ENCODE peak calls at places on chromosome 16, in nine cellular contexts. Z is epithelial cell of esophagus; N is GM12865; T is ascending aorta; B is retinal pigment epithelial cell; D is CD8-positive, alpha-beta T cell; K is left lung; H is A549; M is AG10803. R is an unnamed sample.

GRCh38 chr16:69522732-69523404 is 42.9 kb upstream of the NFAT5 start:
- DNase-seq in Z (no peak), N (peak), T (no peak), B (no peak), D (no peak), K (no peak), H (peak), M (no peak), R (no peak)

GRCh38 chr16:67428146-67428731 is 2.7 kb upstream of the HSD11B2 start:
- DNase-seq in Z (peak), N (peak), T (no peak), B (peak), D (peak), K (peak), H (peak), M (peak), R (peak)

GRCh38 chr16:83738926-83739503 is 68.8 kb upstream of the HSBP1 start:
- DNase-seq in Z (no peak), N (no peak), T (no peak), B (no peak), D (no peak), K (no peak), H (no peak), M (no peak), R (peak)

GRCh38 chr16:396605-397004 is 394 bp upstream of the NME4 start:
- DNase-seq in Z (peak), N (peak), T (no peak), B (no peak), D (no peak), K (no peak), H (peak), M (no peak), R (peak)

GRCh38 chr16:69072640-69072974 is 32.8 kb upstream of the HAS3 start:
- DNase-seq in Z (no peak), N (no peak), T (no peak), B (no peak), D (no peak), K (no peak), H (no peak), M (no peak), R (no peak)

GRCh38 chr16:56950881-56951771 is 10.6 kb upstream of the CETP start:
- DNase-seq in Z (peak), N (peak), T (no peak), B (no peak), D (peak), K (no peak), H (peak), M (peak), R (peak)

GRCh38 chr16:17829826-17830225 is 359.1 kb upstream of the XYLT1 start:
- DNase-seq in Z (no peak), N (no peak), T (no peak), B (no peak), D (no peak), K (no peak), H (no peak), M (peak), R (no peak)

GRCh38 chr16:17603614-17604013 is 132.9 kb upstream of the XYLT1 start:
- DNase-seq in Z (no peak), N (no peak), T (no peak), B (no peak), D (no peak), K (no peak), H (no peak), M (no peak), R (no peak)

GRCh38 chr16:30715777-30716445 is 16.9 kb downstream of the SRCAP start:
- DNase-seq in Z (peak), N (peak), T (no peak), B (no peak), D (peak), K (no peak), H (no peak), M (peak), R (no peak)

GRCh38 chr16:65070831-65071230 is 51.0 kb downstream of the CDH11 start:
- DNase-seq in Z (peak), N (no peak), T (peak), B (peak), D (no peak), K (no peak), H (peak), M (peak), R (peak)

GRCh38 chr16:35862242-35862641 is 2402.8 kb downstream of the TP53TG3F start:
- DNase-seq in Z (no peak), N (no peak), T (no peak), B (no peak), D (no peak), K (no peak), H (no peak), M (no peak), R (no peak)

GRCh38 chr16:50178397-50179018 is 25.4 kb downstream of the TENT4B start:
- DNase-seq in Z (peak), N (no peak), T (no peak), B (no peak), D (no peak), K (no peak), H (no peak), M (peak), R (no peak)

GRCh38 chr16:83366228-83366627 is 441.6 kb upstream of the HSBP1 start:
- DNase-seq in Z (no peak), N (no peak), T (no peak), B (no peak), D (no peak), K (no peak), H (no peak), M (no peak), R (no peak)

GRCh38 chr16:55010492-55011260 is 80.0 kb downstream of the IRX5 start:
- DNase-seq in Z (no peak), N (no peak), T (no peak), B (no peak), D (no peak), K (no peak), H (no peak), M (peak), R (no peak)

GRCh38 chr16:11181889-11182279 is 74.1 kb downstream of the SOCS1 start:
- DNase-seq in Z (no peak), N (peak), T (no peak), B (no peak), D (no peak), K (no peak), H (no peak), M (peak), R (no peak)

GRCh38 chr16:46986896-46987295 is 13.4 kb upstream of the DNAJA2 start:
- DNase-seq in Z (no peak), N (no peak), T (no peak), B (no peak), D (no peak), K (no peak), H (no peak), M (no peak), R (peak)

GRCh38 chr16:27427538-27427937 is 25.6 kb downstream of the IL21R start:
- DNase-seq in Z (no peak), N (peak), T (no peak), B (no peak), D (no peak), K (no peak), H (no peak), M (no peak), R (no peak)

GRCh38 chr16:81885976-81886586 is 107.0 kb downstream of the PLCG2 start:
- DNase-seq in Z (peak), N (peak), T (no peak), B (no peak), D (peak), K (no peak), H (peak), M (peak), R (peak)

GRCh38 chr16:60074378-60074777 is 1340.3 kb upstream of the GOT2 start:
- DNase-seq in Z (no peak), N (no peak), T (no peak), B (no peak), D (no peak), K (no peak), H (no peak), M (no peak), R (no peak)

GRCh38 chr16:30929167-30929566 is 5.8 kb downstream of the FBXL19 start:
- DNase-seq in Z (no peak), N (no peak), T (no peak), B (no peak), D (no peak), K (no peak), H (no peak), M (no peak), R (no peak)

GRCh38 chr16:4416200-4417032 is at the start of gene CORO7:
- DNase-seq in Z (peak), N (peak), T (peak), B (no peak), D (peak), K (peak), H (peak), M (peak), R (peak)
- TF ChIP-seq CTCF in Z (no peak), N (no peak), T (no peak), B (no peak), D (no peak), K (peak), H (no peak), M (no peak), R (no peak)

DNA sequence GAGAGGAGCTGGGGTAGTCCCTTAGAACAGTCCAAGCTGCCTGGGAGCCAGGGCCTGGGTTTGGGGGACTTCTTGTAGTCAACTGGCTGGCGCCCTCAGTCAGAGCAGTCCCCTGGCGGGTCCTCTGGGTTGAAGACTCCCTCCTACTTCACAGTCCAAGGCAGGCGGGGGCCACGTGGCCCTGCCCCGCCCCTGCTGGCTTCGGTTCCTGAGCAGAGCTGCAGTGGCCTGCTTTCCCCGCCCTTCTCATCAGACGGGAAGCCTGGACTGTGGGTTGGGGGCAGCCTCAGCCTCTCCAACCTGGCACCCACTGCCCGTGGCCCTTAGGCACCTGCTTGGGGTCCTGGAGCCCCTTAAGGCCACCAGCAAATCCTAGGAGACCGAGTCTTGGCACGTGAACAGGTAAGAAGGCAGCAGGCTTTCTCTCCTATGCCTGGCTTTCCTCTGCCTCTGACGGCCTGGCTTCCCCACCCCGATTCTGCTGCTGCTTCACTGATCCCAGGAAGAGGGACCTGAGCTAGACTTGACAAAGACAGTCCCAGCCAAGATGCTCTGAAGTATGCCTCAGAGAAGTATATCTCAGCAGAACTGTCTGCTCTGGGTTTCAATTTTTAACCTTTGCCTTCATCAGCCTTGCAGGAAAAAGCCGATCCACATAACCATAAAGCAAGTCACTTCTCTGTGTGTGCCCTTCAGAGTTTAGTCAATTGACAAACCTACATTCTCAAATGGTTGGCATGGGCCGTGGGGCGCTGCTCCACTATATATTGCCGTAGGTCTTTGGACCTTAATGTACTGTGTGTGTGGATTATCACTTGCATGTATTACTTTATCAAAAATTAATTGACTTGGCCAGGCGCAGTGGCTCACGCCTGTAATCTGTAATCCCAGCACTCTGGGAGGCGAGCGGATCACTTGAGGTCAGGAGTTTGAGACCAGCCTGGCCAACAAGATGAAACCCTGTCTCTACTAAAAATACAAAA is 56.3 kb downstream of the SF3B3 start:
- DNase-seq in Z (no peak), N (no peak), T (no peak), B (no peak), D (no peak), K (no peak), H (no peak), M (no peak), R (no peak)
- H3K4me3 ChIP-seq in Z (no peak), N (no peak), T (no peak), B (no peak), D (no peak), K (no peak), H (no peak), M (no peak), R (no peak)

GRCh38 chr16:72008424-72009216 is at the start of gene DHODH:
- DNase-seq in Z (peak), N (peak), T (peak), B (peak), D (peak), K (peak), H (peak), M (peak), R (peak)
- TF ChIP-seq CTCF in Z (no peak), N (no peak), T (peak), B (no peak), D (no peak), K (peak), H (no peak), M (no peak), R (no peak)

DNA sequence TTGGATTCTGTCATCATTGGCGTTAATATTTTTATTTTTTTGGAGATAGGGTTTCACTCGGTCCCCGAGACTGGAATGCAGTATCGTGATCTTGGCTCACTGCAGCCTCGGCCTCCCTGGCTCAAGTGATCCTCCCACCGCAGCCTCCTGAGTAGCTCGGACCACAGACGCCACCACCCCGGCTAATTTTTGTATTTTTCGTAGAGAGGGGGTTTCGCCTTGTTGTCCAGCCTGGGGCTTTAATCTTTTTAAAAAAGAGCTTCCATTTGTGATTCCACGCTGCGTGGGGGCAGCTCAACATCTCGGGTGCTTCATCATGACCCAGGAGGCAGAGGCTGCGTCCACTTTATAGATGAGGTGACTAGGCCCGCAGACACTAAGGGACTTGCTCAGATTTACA is 1.5 kb downstream of the BANP start:
- DNase-seq in Z (no peak), N (no peak), T (no peak), B (no peak), D (no peak), K (peak), H (no peak), M (no peak), R (no peak)
- H3K4me3 ChIP-seq in Z (peak), N (peak), T (no peak), B (peak), D (peak), K (no peak), H (peak), M (peak), R (peak)

GRCh38 chr16:73047536-73048291 is at the start of gene ZFHX3:
- DNase-seq in Z (peak), N (peak), T (no peak), B (no peak), D (peak), K (peak), H (no peak), M (peak), R (peak)

GRCh38 chr16:73047221-73047535 is 750 bp downstream of the ZFHX3 start:
- DNase-seq in Z (no peak), N (no peak), T (no peak), B (no peak), D (no peak), K (no peak), H (no peak), M (peak), R (no peak)

GRCh38 chr16:73046484-73047214 is 1.3 kb downstream of the ZFHX3 start:
- DNase-seq in Z (no peak), N (no peak), T (no peak), B (no peak), D (no peak), K (no peak), H (no peak), M (no peak), R (no peak)

GRCh38 chr16:73049051-73049910 is 1.4 kb upstream of the ZFHX3 start:
- DNase-seq in Z (no peak), N (no peak), T (no peak), B (no peak), D (no peak), K (no peak), H (no peak), M (no peak), R (no peak)

DNA sequence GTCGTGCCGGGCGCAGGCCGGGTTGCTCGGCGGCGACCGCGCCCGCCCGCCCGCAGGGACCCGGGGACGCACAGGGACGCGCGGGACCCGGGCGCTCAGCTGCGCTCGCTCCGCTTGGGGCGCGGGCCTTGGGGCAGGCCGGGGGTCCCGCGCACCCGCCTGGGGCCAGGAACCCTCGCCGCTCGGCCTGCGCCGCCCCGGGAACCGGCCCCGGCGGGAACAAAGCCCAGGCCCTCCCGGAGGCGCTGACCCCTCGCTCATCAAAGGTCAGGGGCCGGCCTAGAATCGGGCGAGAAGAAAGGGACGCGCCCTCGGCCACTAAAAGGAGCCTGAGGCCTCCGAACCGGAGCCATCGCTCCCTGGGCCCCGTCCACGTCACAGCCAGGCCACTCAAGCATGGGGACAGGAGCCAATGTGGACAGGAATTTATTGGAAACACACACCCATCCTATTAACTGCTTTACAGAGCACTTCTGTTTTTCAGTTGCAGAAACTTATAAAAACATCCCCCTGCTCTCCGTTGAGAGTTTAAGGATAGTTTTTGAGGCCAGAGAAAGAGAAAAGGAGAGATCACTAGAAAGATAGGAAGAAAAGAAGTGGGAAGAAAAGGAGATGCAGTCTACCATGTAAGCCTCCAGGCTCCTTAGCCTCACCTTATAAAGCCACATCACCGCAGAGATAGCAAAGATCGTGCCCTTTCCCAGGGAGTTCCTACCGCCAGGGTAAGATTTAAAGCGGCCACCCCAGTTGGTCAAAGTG is 543 bp upstream of the ZFHX3 start:
- DNase-seq in Z (no peak), N (no peak), T (no peak), B (no peak), D (no peak), K (no peak), H (no peak), M (peak), R (no peak)
- TF ChIP-seq CTCF in Z (peak), N (no peak), T (no peak), B (no peak), D (no peak), K (no peak), H (no peak), M (no peak), R (no peak)

DNA sequence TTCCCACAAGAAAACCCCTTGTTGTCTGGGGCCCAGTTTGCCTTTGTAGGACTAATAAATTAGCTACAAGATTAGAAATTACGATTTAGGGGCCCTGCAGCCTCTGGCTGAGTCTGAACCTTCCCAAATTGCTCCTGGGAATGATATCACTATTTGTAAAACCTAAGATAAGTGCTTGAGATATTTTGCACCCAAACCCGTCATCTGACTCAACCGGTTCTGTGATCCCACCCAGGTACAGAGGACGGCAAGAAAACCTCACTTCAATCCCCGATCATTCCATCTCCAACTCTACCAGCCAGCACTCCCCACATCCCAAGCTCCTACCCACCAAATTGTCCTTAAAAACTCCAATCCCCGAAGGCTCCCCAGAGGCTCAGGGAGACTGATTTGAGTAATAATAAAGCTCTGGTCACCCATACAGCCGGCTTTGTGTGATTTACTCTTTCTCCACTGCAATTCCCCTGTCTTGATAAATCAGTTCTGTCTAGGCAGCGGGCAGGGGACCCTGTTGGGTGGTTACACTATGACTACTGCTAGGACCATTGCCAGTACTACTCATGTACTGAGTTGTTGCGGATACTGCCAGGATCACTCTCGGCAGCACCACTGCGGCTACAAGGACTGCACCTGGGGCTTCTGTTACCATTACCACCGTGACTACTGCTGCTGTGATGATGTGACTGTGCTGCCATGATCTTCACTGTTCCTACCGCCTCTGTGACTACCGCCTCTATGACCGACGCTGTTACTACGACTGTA is 73.1 kb downstream of the IRF8 start:
- DNase-seq in Z (no peak), N (no peak), T (no peak), B (no peak), D (no peak), K (no peak), H (no peak), M (no peak), R (no peak)
- H3K4me3 ChIP-seq in Z (no peak), N (no peak), T (no peak), B (no peak), D (no peak), K (no peak), H (no peak), M (no peak), R (no peak)

GRCh38 chr16:9665851-9666271 is 516.4 kb downstream of the GRIN2A start:
- DNase-seq in Z (peak), N (no peak), T (no peak), B (peak), D (no peak), K (no peak), H (no peak), M (no peak), R (no peak)

GRCh38 chr16:9666834-9667480 is 515.3 kb downstream of the GRIN2A start:
- DNase-seq in Z (no peak), N (no peak), T (no peak), B (no peak), D (no peak), K (no peak), H (no peak), M (no peak), R (no peak)

DNA sequence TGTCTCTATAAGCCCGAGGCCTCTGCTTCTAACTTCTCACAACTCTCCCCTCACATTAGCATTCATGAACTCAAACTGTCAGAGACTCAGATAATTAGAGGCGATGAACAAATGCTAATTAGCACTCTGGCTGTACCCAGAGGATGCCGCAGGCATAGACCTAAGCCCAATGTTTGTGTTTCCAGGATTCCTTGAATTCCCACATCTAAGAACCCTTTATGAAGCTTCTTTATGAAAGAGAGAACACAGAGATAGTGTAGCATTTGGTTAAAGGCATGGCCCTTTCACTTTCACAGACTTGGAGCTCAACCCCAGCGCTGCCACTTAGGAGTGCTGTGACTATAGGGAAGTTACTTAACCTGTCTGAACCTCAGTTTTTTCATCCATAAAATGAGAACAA is 512.2 kb downstream of the GRIN2A start:
- DNase-seq in Z (no peak), N (no peak), T (no peak), B (no peak), D (no peak), K (no peak), H (no peak), M (no peak), R (no peak)
- TF ChIP-seq CTCF in Z (no peak), N (no peak), T (no peak), B (no peak), D (no peak), K (no peak), H (no peak), M (no peak), R (no peak)

GRCh38 chr16:1929105-1929504 is 10.9 kb upstream of the HS3ST6 start:
- DNase-seq in Z (no peak), N (no peak), T (no peak), B (no peak), D (no peak), K (no peak), H (peak), M (peak), R (no peak)
- H3K4me3 ChIP-seq in Z (peak), N (peak), T (peak), B (peak), D (peak), K (peak), H (peak), M (peak), R (peak)

GRCh38 chr16:48526058-48526957 is 83.7 kb downstream of the N4BP1 start:
- DNase-seq in Z (peak), N (peak), T (no peak), B (no peak), D (no peak), K (no peak), H (peak), M (no peak), R (no peak)
- TF ChIP-seq CTCF in Z (peak), N (peak), T (no peak), B (peak), D (no peak), K (peak), H (peak), M (peak), R (peak)

R was measured in astrocyte of the spinal cord.